ENCODE peak calls at places on chromosomes 4 and X, in four cellular contexts. One of them, this sample, is unnamed.

GRCh38 chr4:7744131-7744804 is 195.4 kb downstream of the AFAP1 start:
- DNase-seq in SK-N-SH: no peak
- DNase-seq in HepG2: no peak
- DNase-seq in HCT116: no peak
- DNase-seq in this sample: no peak

GRCh38 chr4:175308236-175308635 is 390.1 kb downstream of the ADAM29 start:
- DNase-seq in HCT116: peak
- DNase-seq in SK-N-SH: no peak
- DNase-seq in HepG2: no peak
- DNase-seq in this sample: no peak

GRCh38 chrX:40154229-40154852 is 56.6 kb upstream of the BCOR start:
- DNase-seq in HepG2: peak
- DNase-seq in HCT116: no peak
- DNase-seq in SK-N-SH: peak
- DNase-seq in this sample: peak

GRCh38 chr4:44186850-44187246 is 261.8 kb downstream of the KCTD8 start:
- DNase-seq in SK-N-SH: no peak
- DNase-seq in HCT116: no peak
- DNase-seq in HepG2: no peak
- DNase-seq in this sample: no peak

GRCh38 chrX:69387559-69388487 is 116.3 kb upstream of the NALF2 start:
- DNase-seq in HCT116: peak
- DNase-seq in HepG2: peak
- DNase-seq in SK-N-SH: peak
- DNase-seq in this sample: peak

GRCh38 chrX:74534569-74535038 is 79.8 kb downstream of the RLIM start:
- DNase-seq in SK-N-SH: no peak
- DNase-seq in HCT116: no peak
- DNase-seq in HepG2: no peak
- DNase-seq in this sample: no peak

GRCh38 chrX:51614353-51614752 is 4.4 kb downstream of the CENPVL3 start:
- DNase-seq in HCT116: peak
- DNase-seq in SK-N-SH: peak
- DNase-seq in HepG2: peak
- DNase-seq in this sample: peak

GRCh38 chr4:153024466-153024865 is 88.3 kb downstream of the FHDC1 start:
- DNase-seq in SK-N-SH: no peak
- DNase-seq in HepG2: no peak
- DNase-seq in HCT116: no peak
- DNase-seq in this sample: no peak

GRCh38 chrX:121876316-121876715 is 828.9 kb downstream of the GLUD2 start:
- DNase-seq in HCT116: no peak
- DNase-seq in HepG2: no peak
- DNase-seq in SK-N-SH: no peak
- DNase-seq in this sample: no peak

GRCh38 chr4:83109480-83110221 is 4.9 kb downstream of the PLAC8 start:
- DNase-seq in HCT116: no peak
- DNase-seq in HepG2: no peak
- DNase-seq in SK-N-SH: peak
- DNase-seq in this sample: no peak
- TF ChIP-seq ZBTB33 in HCT116: no peak
- TF ChIP-seq ZBTB33 in HepG2: no peak
- TF ChIP-seq ZBTB33 in SK-N-SH: no peak
- TF ChIP-seq ZBTB33 in this sample: no peak

DNA sequence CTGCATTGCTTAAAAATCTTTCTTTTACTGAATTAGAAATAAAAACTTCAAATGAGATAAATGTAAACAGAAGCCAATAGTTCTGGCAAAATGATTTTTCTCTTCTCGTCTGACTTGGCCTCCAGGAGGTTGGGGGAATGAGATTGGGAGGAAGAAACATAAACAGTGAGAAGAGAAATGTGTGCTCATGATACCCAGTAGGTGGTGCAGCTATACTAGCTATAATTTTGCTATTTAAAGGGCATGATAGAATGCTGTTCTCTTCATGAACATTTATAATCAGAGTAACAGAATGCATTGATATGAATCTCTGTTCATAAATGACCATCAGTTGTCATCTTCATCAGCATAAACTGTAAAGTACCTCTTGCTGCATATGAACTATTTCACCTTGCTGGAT is 85.5 kb downstream of the TACR3 start:
- DNase-seq in HepG2: no peak
- DNase-seq in SK-N-SH: no peak
- DNase-seq in HCT116: peak
- DNase-seq in this sample: no peak
- TF ChIP-seq ELF1 in HepG2: no peak
- TF ChIP-seq ELF1 in SK-N-SH: no peak
- TF ChIP-seq ELF1 in HCT116: no peak
- TF ChIP-seq ELF1 in this sample: no peak

GRCh38 chr4:47442980-47443379 is 20.5 kb downstream of the COMMD8 start:
- DNase-seq in HepG2: no peak
- DNase-seq in SK-N-SH: no peak
- DNase-seq in HCT116: no peak
- DNase-seq in this sample: no peak
- TF ChIP-seq ZBTB33 in HepG2: no peak
- TF ChIP-seq ZBTB33 in SK-N-SH: no peak
- TF ChIP-seq ZBTB33 in HCT116: no peak
- TF ChIP-seq ZBTB33 in this sample: no peak

DNA sequence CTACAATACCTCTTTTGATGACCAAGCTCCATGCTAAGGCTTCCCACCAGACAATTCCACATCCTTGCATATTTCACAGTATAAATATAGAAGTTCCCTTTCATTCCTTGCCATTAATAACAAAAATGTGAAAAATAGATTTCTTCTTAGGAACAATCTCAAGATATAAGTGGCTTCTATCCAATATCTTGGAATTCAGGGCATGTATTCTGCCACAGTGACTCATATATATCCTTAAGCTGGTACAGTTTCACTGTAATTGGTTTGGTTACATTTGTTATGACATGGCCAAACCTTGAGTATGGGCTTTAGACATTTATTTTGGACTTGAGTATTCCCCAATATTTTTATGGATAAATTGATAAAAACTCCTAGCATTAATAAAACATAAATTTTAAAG is 181.7 kb upstream of the DDX53 start:
- DNase-seq in HCT116: no peak
- DNase-seq in HepG2: no peak
- DNase-seq in SK-N-SH: no peak
- DNase-seq in this sample: no peak
- TF ChIP-seq ELF1 in HCT116: no peak
- TF ChIP-seq ELF1 in HepG2: no peak
- TF ChIP-seq ELF1 in SK-N-SH: no peak
- TF ChIP-seq ELF1 in this sample: no peak

GRCh38 chrX:43970528-43970927 is 2.7 kb downstream of the NDP start:
- DNase-seq in HepG2: no peak
- DNase-seq in HCT116: no peak
- DNase-seq in SK-N-SH: no peak
- DNase-seq in this sample: no peak
- TF ChIP-seq ZBTB33 in HepG2: no peak
- TF ChIP-seq ZBTB33 in HCT116: no peak
- TF ChIP-seq ZBTB33 in SK-N-SH: no peak
- TF ChIP-seq ZBTB33 in this sample: no peak

GRCh38 chr4:138609943-138610350 is 367.8 kb upstream of the SLC7A11 start:
- DNase-seq in SK-N-SH: no peak
- DNase-seq in HepG2: no peak
- DNase-seq in HCT116: no peak
- DNase-seq in this sample: peak
- TF ChIP-seq ELF1 in SK-N-SH: no peak
- TF ChIP-seq ELF1 in HepG2: no peak
- TF ChIP-seq ELF1 in HCT116: no peak
- TF ChIP-seq ELF1 in this sample: no peak